ENCODE peak calls at places on chromosome 11, in five cellular contexts. R is H7, K is PC-3, C is IMR-90, A is psoas muscle. P is an unnamed sample.
A peak's percentile ranks its signal among the peaks of the same experiment; 100 is the strongest.

GRCh38 chr11:5369793-5370192 is 13.8 kb upstream of the OR51M1 start:
- DNase-seq in A (no peak), C (peak; percentile 90), K (peak; percentile 4), R (peak; percentile 22), P (peak; percentile 57)

GRCh38 chr11:88103337-88104206 is 71.7 kb downstream of the RAB38 start:
- DNase-seq in R (peak; percentile 55), K (peak; percentile 79), C (peak; percentile 58), A (no peak), P (peak; percentile 95)

GRCh38 chr11:2216400-2217064 is 44.9 kb upstream of the TH start:
- DNase-seq in C (no peak), R (no peak), K (no peak), A (no peak), P (no peak)

GRCh38 chr11:118194835-118195627 is 18.6 kb upstream of the SCN2B start:
- DNase-seq in K (peak; percentile 96), A (peak; percentile 84), R (no peak), C (peak; percentile 64), P (no peak)

GRCh38 chr11:61602775-61603569 is 22.1 kb upstream of the SYT7 start:
- DNase-seq in R (peak; percentile 52), A (peak; percentile 84), C (peak; percentile 96), K (peak; percentile 80), P (no peak)

GRCh38 chr11:130403301-130403804 is 25.1 kb downstream of the ADAMTS8 start:
- DNase-seq in A (peak; percentile 49), C (peak; percentile 97), K (peak; percentile 87), R (peak; percentile 58), P (no peak)

GRCh38 chr11:10514713-10515112 is 26.3 kb downstream of the RNF141 start:
- DNase-seq in C (peak; percentile 14), R (no peak), K (no peak), A (no peak), P (no peak)

GRCh38 chr11:3994030-3994640 is 100.5 kb upstream of the RRM1 start:
- DNase-seq in A (no peak), R (no peak), K (peak; percentile 21), C (peak; percentile 16), P (no peak)

GRCh38 chr11:78567209-78567608 is 7.5 kb downstream of the NARS2 start:
- DNase-seq in A (no peak), R (no peak), C (peak; percentile 53), K (peak; percentile 79), P (no peak)

GRCh38 chr11:45148276-45148675 is 1.8 kb downstream of the PRDM11 start:
- DNase-seq in C (no peak), A (no peak), K (no peak), R (no peak), P (no peak)

GRCh38 chr11:1628506-1629325 is 859 bp upstream of the KRTAP5-5 start:
- DNase-seq in K (peak; percentile 47), C (peak; percentile 9), A (peak; percentile 44), R (peak; percentile 97), P (peak; percentile 70)

GRCh38 chr11:75790986-75791385 is 22.4 kb downstream of the DGAT2 start:
- DNase-seq in K (peak; percentile 69), C (no peak), A (no peak), R (no peak), P (no peak)

GRCh38 chr11:73343076-73343833 is 32.9 kb upstream of the RELT start:
- DNase-seq in K (peak; percentile 21), C (no peak), R (peak; percentile 84), A (no peak), P (no peak)

GRCh38 chr11:119029340-119030028 is 1.2 kb downstream of the SLC37A4 start:
- DNase-seq in R (peak; percentile 52), K (peak; percentile 16), A (no peak), C (no peak), P (peak; percentile 46)

GRCh38 chr11:45075952-45076351 is 70.5 kb upstream of the PRDM11 start:
- DNase-seq in R (no peak), A (no peak), K (no peak), C (no peak), P (no peak)

GRCh38 chr11:86577663-86578636 is 94.5 kb downstream of the ME3 start:
- DNase-seq in R (no peak), A (peak; percentile 67), C (peak; percentile 91), K (peak; percentile 88), P (no peak)

GRCh38 chr11:71951741-71952310 is 23.0 kb downstream of the RNF121 start:
- DNase-seq in R (no peak), A (no peak), K (no peak), C (no peak), P (peak; percentile 75)

DNA sequence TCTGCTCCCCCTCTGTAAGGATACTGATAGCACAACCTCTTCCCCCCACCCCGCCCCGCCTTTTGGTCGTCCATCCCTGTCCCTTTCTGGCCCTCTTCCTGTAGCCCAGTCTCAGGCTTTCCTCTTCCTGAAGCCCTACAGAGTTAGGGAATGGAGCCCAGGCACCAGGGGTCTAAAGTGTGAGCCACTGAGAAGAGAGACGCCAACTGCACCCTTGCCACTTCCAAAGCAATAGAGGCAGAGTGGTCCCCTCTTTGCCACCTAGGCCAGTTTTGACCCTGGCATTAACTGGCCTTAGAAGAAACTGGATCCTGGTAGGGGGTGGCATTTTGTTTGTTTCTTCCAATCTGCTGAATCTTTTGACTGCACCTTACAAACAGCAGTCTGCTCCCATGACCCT is 9.8 kb upstream of the GRK2 start:
- DNase-seq in C (no peak), R (no peak), A (no peak), K (no peak), P (no peak)
- H3K36me3 ChIP-seq in C (peaks cover 50% of the 10 kb centered on the region), R (peaks cover 38% of the 10 kb centered on the region), A (peaks cover 20% of the 10 kb centered on the region), K (peaks cover 49% of the 10 kb centered on the region), P (peaks cover 40% of the 10 kb centered on the region)

GRCh38 chr11:65111159-65111536 is 524 bp upstream of the TM7SF2 start:
- DNase-seq in R (no peak), C (no peak), K (no peak), A (no peak), P (no peak)
- H3K36me3 ChIP-seq in R (peaks cover 2% of the 10 kb centered on the region), C (peaks cover 11% of the 10 kb centered on the region), K (no peaks in the 10 kb centered on the region), A (no peaks in the 10 kb centered on the region), P (peaks cover 6% of the 10 kb centered on the region)

DNA sequence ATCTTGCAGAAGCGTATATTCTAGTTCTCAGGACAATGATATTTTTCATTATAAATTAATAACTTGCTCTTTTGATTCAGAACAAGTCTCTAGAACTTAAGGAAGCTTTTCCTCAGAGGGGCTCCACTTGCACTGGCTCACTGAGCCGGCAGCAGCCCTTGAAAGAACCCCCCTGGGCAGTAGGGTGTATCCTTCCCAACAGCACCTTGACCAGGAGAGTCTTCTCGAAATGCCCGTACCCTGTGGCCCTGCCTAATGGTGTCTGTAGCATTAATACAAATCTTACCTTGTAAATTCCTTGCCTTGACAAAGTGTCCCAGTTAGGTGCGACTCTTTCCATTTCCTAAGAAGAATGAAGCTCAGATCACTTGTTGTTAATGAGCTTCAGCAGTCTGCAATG is 13.5 kb downstream of the PSMD13 start:
- DNase-seq in A (no peak), C (no peak), R (no peak), K (no peak), P (no peak)
- H3K36me3 ChIP-seq in A (peaks cover 6% of the 10 kb centered on the region), C (peaks cover 53% of the 10 kb centered on the region), R (peaks cover 30% of the 10 kb centered on the region), K (peaks cover 50% of the 10 kb centered on the region), P (peaks cover 31% of the 10 kb centered on the region)

GRCh38 chr11:133956650-133957633 is at the start of gene IGSF9B:
- DNase-seq in C (peak; percentile 45), R (peak; percentile 100), K (peak; percentile 74), A (peak; percentile 83), P (peak; percentile 91)
- H3K36me3 ChIP-seq in C (no peaks in the 10 kb centered on the region), R (no peaks in the 10 kb centered on the region), K (no peaks in the 10 kb centered on the region), A (no peaks in the 10 kb centered on the region), P (no peaks in the 10 kb centered on the region)

GRCh38 chr11:123060265-123061000 is 1.5 kb downstream of the HSPA8 start:
- DNase-seq in K (no peak), A (no peak), C (no peak), R (no peak), P (peak; percentile 63)
- H3K36me3 ChIP-seq in K (peaks cover 64% of the 10 kb centered on the region), A (peaks cover 25% of the 10 kb centered on the region), C (peaks cover 48% of the 10 kb centered on the region), R (peaks cover 48% of the 10 kb centered on the region), P (peaks cover 49% of the 10 kb centered on the region)

DNA sequence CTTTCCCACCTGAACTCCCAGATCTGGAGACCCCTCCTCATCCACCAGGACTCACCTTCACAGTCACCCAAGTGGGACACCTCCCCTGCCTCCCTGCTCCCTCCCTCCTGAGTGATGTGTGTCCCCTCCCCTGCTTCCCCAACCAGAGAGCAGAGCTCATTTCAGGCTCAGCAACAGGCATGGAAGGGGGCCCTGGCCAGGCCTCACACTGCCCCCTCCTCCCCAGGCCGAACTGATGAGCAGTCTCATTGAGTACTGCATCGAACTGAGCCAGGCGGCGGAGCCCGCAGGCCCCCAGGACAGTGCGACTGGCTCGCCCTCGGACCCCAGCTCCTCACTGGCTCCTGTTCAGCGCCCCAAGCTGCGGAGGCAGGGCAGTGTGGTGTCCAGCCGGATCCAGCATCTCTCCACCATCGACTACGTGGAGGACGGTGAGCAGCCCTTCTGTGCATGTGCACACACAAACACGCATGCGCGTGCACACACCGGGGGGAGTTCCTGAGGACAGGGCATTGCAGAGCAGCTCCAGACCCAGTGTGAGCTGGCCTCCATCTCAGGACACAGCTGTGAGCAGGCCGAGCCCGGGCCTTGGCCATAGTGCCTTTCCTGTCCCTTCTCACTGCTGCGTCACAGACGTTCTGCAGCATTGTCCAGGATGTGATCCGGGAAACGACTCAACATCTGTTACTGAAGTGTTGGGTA is 17.8 kb upstream of the NEAT1 start:
- DNase-seq in A (no peak), K (no peak), C (no peak), R (no peak), P (no peak)
- H3K36me3 ChIP-seq in A (peaks cover 2% of the 10 kb centered on the region), K (peaks cover 26% of the 10 kb centered on the region), C (peaks cover 57% of the 10 kb centered on the region), R (peaks cover 6% of the 10 kb centered on the region), P (peaks cover 18% of the 10 kb centered on the region)

GRCh38 chr11:128515086-128515485 is 72.3 kb downstream of the ETS1 start:
- DNase-seq in R (no peak), K (no peak), A (no peak), C (no peak), P (no peak)
- H3K36me3 ChIP-seq in R (no peaks in the 10 kb centered on the region), K (peaks cover 18% of the 10 kb centered on the region), A (no peaks in the 10 kb centered on the region), C (peaks cover 6% of the 10 kb centered on the region), P (peaks cover 36% of the 10 kb centered on the region)

GRCh38 chr11:69646493-69647201 is 5.7 kb downstream of the CCND1 start:
- DNase-seq in R (no peak), C (no peak), K (no peak), A (no peak), P (no peak)
- H3K36me3 ChIP-seq in R (peaks cover 35% of the 10 kb centered on the region), C (peaks cover 77% of the 10 kb centered on the region), K (peaks cover 88% of the 10 kb centered on the region), A (no peaks in the 10 kb centered on the region), P (no peaks in the 10 kb centered on the region)

DNA sequence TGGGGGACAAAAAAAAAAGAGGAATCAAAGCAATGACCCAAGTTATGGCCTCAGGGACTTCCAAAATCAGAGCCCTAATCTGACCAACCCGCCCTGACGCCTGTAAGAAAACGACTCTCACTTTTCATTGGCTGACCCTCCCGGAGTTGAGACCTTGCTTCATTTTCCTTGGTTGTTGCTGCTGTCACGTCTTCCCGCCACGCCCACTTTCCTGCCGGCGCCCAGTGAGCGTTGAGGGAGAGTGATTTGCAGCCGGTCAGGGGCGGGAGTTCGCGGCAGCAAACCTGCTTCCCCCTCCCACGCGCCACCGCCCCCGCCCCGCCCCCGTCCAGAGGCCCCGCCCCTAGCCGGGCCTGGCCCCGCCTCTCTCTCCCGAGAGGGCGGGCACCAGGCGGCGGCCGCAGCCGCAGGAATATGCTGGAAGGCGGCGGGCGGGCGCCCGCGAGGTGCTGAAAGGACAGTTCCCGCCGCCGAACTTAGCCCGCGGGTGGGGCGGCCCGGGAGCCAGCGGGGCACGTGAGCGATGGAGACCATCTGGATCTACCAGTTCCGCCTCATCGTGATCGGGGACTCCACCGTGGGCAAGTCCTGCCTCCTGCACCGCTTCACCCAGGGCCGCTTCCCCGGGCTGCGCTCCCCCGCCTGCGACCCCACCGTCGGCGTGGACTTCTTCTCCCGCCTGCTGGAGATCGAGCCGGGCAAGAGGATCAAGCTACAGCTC is at the start of gene RAB39A:
- DNase-seq in R (peak; percentile 99), C (peak; percentile 79), K (peak; percentile 92), A (peak; percentile 81), P (peak; percentile 100)
- H3K36me3 ChIP-seq in R (no peaks in the 10 kb centered on the region), C (no peaks in the 10 kb centered on the region), K (no peaks in the 10 kb centered on the region), A (no peaks in the 10 kb centered on the region), P (peaks cover 5% of the 10 kb centered on the region)